ENCODE peak calls at places on chromosomes 2 and 18, in nine cellular contexts. M is activated T-helper 1 cell treated with anti-CD3 and anti-CD28 coated beads, Interleukin-2, amount 50 U/mL, for 16 hours; D is left ventricle myocardium inferior; T is EL; V is PC-9; H is activated CD4-positive, alpha-beta T cell treated with anti-CD3 and anti-CD28 coated beads, Interleukin-2, amount 50 U/mL, for 4 hours; N is left ventricle myocardium superior; B is NCI-H2081; Z is DND-41. R is an unnamed sample.

GRCh38 chr2:190407246-190407661 is 901 bp upstream of the MFSD6 start:
- DNase-seq in M (no peak), D (no peak), T (no peak), V (no peak), H (peak), N (no peak), B (peak), Z (peak), R (no peak)

GRCh38 chr2:46010925-46011490 is 286.2 kb upstream of the EPAS1 start:
- DNase-seq in M (no peak), D (no peak), T (peak), V (no peak), H (no peak), N (no peak), B (peak), Z (no peak), R (no peak)

GRCh38 chr2:5373200-5373599 is 319.0 kb upstream of the SOX11 start:
- DNase-seq in M (no peak), D (no peak), T (no peak), V (no peak), H (no peak), N (no peak), B (no peak), Z (no peak), R (no peak)

GRCh38 chr2:172293952-172294351 is 133.4 kb upstream of the ITGA6 start:
- DNase-seq in M (no peak), D (peak), T (no peak), V (peak), H (no peak), N (peak), B (peak), Z (no peak), R (no peak)

GRCh38 chr2:78541451-78542267 is 483.8 kb upstream of the REG3G start:
- DNase-seq in M (no peak), D (no peak), T (no peak), V (peak), H (no peak), N (no peak), B (peak), Z (no peak), R (no peak)

GRCh38 chr18:62258606-62259005 is 66.5 kb upstream of the TNFRSF11A start:
- DNase-seq in M (no peak), D (no peak), T (no peak), V (no peak), H (no peak), N (no peak), B (no peak), Z (no peak), R (no peak)

GRCh38 chr18:46536215-46536874 is 120.7 kb downstream of the LOXHD1 start:
- DNase-seq in M (no peak), D (no peak), T (peak), V (peak), H (no peak), N (no peak), B (no peak), Z (no peak), R (no peak)

GRCh38 chr2:18641823-18642222 is 52.5 kb upstream of the NT5C1B start:
- DNase-seq in M (no peak), D (no peak), T (no peak), V (no peak), H (no peak), N (no peak), B (no peak), Z (no peak), R (no peak)

GRCh38 chr2:240782221-240782885 is 37.7 kb downstream of the KIF1A start:
- DNase-seq in M (no peak), D (peak), T (no peak), V (no peak), H (no peak), N (peak), B (no peak), Z (no peak), R (no peak)